ENCODE peak calls at places on chromosomes 6 and 20, in four cellular contexts. C is activated naive CD8-positive, alpha-beta T cell treated with anti-CD3 and anti-CD28 coated beads for 36 hours; J is breast epithelium; X is BJ. R is an unnamed sample.

GRCh38 chr6:52539607-52540006 is 37.3 kb downstream of the TRAM2 start:
- DNase-seq in C (no peak), J (no peak), X (peak), R (no peak)

GRCh38 chr6:44133003-44133931 is 5.9 kb downstream of the TMEM63B start:
- DNase-seq in C (no peak), J (peak), X (no peak), R (no peak)

GRCh38 chr6:80009531-80009930 is 5.1 kb downstream of the TTK start:
- DNase-seq in C (no peak), J (no peak), X (no peak), R (no peak)

GRCh38 chr6:108167449-108167903 is 1.7 kb downstream of the NR2E1 start:
- DNase-seq in C (no peak), J (no peak), X (no peak), R (no peak)

GRCh38 chr6:167755461-167755860 is 71.2 kb upstream of the AFDN start:
- DNase-seq in C (no peak), J (no peak), X (no peak), R (no peak)

GRCh38 chr6:36907781-36908180 is 22.0 kb downstream of the C6orf89 start:
- DNase-seq in C (no peak), J (peak), X (no peak), R (no peak)

GRCh38 chr6:69416739-69417138 is 380.1 kb downstream of the LMBRD1 start:
- DNase-seq in C (no peak), J (no peak), X (no peak), R (no peak)

GRCh38 chr20:821083-822065 is 12.1 kb upstream of the FAM110A start:
- DNase-seq in C (no peak), J (no peak), X (no peak), R (no peak)

GRCh38 chr20:52490715-52491430 is 299.3 kb upstream of the ZFP64 start:
- DNase-seq in C (no peak), J (no peak), X (peak), R (no peak)

GRCh38 chr20:7673841-7674240 is 266.4 kb downstream of the HAO1 start:
- DNase-seq in C (no peak), J (no peak), X (peak), R (no peak)

GRCh38 chr20:62143976-62144825 is 632 bp downstream of the SS18L1 start:
- DNase-seq in C (peak), J (no peak), X (no peak), R (no peak)

GRCh38 chr20:63092660-63093215 is 86.0 kb upstream of the BHLHE23 start:
- DNase-seq in C (no peak), J (no peak), X (no peak), R (no peak)

GRCh38 chr6:155219858-155220301 is 43.9 kb upstream of the CLDN20 start:
- DNase-seq in C (no peak), J (peak), X (no peak), R (peak)

GRCh38 chr20:8476023-8476422 is 344.0 kb downstream of the PLCB1 start:
- DNase-seq in C (no peak), J (no peak), X (no peak), R (no peak)

GRCh38 chr6:166938704-166939103 is 17.6 kb downstream of the RNASET2 start:
- DNase-seq in C (no peak), J (peak), X (no peak), R (no peak)

GRCh38 chr6:134539865-134540323 is 222.0 kb upstream of the SGK1 start:
- DNase-seq in C (no peak), J (peak), X (no peak), R (no peak)

GRCh38 chr6:90098025-90098474 is 198.6 kb downstream of the BACH2 start:
- DNase-seq in C (no peak), J (peak), X (peak), R (peak)

GRCh38 chr6:41424370-41425058 is 89.1 kb downstream of the NCR2 start:
- DNase-seq in C (peak), J (peak), X (peak), R (peak)

GRCh38 chr6:132687306-132687705 is 26.5 kb downstream of the VNN1 start:
- DNase-seq in C (no peak), J (no peak), X (no peak), R (no peak)

GRCh38 chr20:5887386-5887785 is 62.9 kb downstream of the TRMT6 start:
- DNase-seq in C (no peak), J (no peak), X (no peak), R (no peak)

GRCh38 chr20:57013221-57013620 is 253.2 kb downstream of the BMP7 start:
- DNase-seq in C (no peak), J (no peak), X (no peak), R (no peak)

GRCh38 chr6:81875776-81876293 is 123.4 kb upstream of the TENT5A start:
- DNase-seq in C (no peak), J (no peak), X (no peak), R (no peak)

R was measured in thoracic aorta.